ENCODE peak calls at places on chromosomes 2 and 18, in nine cellular contexts. Y is HCT116, D is esophagus squamous epithelium, K is Calu3, A is sigmoid colon, G is cardiac muscle cell, W is IMR-90, F is breast epithelium, E is B cell. N is an unnamed sample.
A peak's percentile ranks its signal among the peaks of the same experiment; 100 is the strongest.

GRCh38 chr2:18156002-18156401 is 277.5 kb downstream of the KCNS3 start:
- DNase-seq in Y (no peak), D (no peak), K (no peak), A (no peak), G (no peak), W (no peak), F (no peak), E (no peak), N (no peak)

GRCh38 chr2:48148841-48149240 is 242.5 kb upstream of the FBXO11 start:
- DNase-seq in Y (no peak), D (no peak), K (no peak), A (no peak), G (no peak), W (no peak), F (no peak), E (no peak), N (no peak)

GRCh38 chr18:2881490-2882195 is 34.8 kb downstream of the EMILIN2 start:
- DNase-seq in Y (no peak), D (no peak), K (no peak), A (peak; percentile 85), G (no peak), W (peak; percentile 88), F (peak; percentile 35), E (no peak), N (peak; percentile 75)

GRCh38 chr18:42929857-42930256 is 185.6 kb downstream of the RIT2 start:
- DNase-seq in Y (no peak), D (no peak), K (no peak), A (no peak), G (no peak), W (no peak), F (no peak), E (no peak), N (no peak)

GRCh38 chr18:36288689-36289088 is 8.8 kb upstream of the FHOD3 start:
- DNase-seq in Y (no peak), D (no peak), K (no peak), A (no peak), G (no peak), W (no peak), F (no peak), E (no peak), N (no peak)

GRCh38 chr2:43539991-43540860 is 55.6 kb downstream of the THADA start:
- DNase-seq in Y (no peak), D (no peak), K (no peak), A (peak; percentile 93), G (no peak), W (peak; percentile 92), F (peak; percentile 72), E (no peak), N (peak; percentile 95)

GRCh38 chr2:239952665-239953417 is 72.3 kb downstream of the NDUFA10 start:
- DNase-seq in Y (no peak), D (no peak), K (no peak), A (no peak), G (no peak), W (no peak), F (no peak), E (no peak), N (no peak)

GRCh38 chr2:181456660-181457120 is 496 bp upstream of the ITGA4 start:
- DNase-seq in Y (no peak), D (peak; percentile 20), K (no peak), A (peak; percentile 68), G (peak; percentile 11), W (peak; percentile 5), F (peak; percentile 23), E (peak; percentile 90), N (no peak)

GRCh38 chr18:76545433-76546281 is 50.6 kb upstream of the ZNF516 start:
- DNase-seq in Y (no peak), D (no peak), K (no peak), A (no peak), G (no peak), W (no peak), F (no peak), E (no peak), N (no peak)

DNA sequence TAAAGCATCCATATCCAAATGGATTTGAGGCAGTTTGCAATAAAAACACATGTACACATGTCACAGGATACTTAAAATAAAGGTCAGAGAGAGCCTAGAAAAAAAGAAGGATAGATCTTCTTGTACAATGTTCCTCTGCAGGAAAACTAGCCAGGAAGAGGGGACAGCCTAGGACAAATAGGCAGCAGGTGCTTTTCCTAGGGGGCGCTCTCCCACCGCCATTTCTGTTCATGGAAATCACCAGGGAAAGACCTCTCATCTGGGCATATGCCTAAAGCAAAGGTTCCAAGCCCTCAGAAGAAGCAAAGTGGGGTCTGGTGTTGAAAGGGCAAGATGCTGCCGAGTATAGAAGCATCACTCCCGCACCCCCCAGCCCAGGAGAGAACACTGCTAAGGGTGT is 799.1 kb downstream of the BCL11A start:
- DNase-seq in Y (no peak), D (no peak), K (no peak), A (no peak), G (peak; percentile 20), W (no peak), F (no peak), E (no peak), N (no peak)
- TF ChIP-seq CTCF in Y (no peak), D (no peak), K (no peak), A (no peak), G (no peak), W (no peak), F (no peak), E (no peak), N (no peak)

GRCh38 chr2:5236308-5236707 is 455.9 kb upstream of the SOX11 start:
- DNase-seq in Y (no peak), D (no peak), K (no peak), A (no peak), G (no peak), W (no peak), F (no peak), E (no peak), N (no peak)
- TF ChIP-seq CTCF in Y (no peak), D (no peak), K (no peak), A (no peak), G (no peak), W (no peak), F (no peak), E (no peak), N (no peak)

DNA sequence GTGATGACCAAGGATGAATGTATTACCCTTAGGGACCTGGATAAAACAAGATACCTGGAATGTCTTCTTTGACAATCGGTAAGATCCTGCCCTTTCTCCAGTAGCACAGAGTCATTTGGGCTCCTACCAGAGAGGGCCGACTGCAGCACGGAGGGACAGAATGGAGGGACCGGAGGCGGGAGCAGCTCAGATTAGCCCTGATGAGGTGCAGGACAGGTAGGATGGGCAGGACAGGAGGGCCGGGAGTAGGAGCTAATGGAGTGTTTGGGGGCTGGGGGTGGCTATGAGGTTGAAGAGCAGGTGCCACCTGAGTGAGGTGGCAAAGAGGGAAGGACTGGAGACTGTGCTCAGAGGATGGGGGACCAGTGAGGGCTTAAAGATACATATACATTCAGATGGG is 9.9 kb upstream of the PRELID3A start:
- DNase-seq in Y (no peak), D (no peak), K (no peak), A (peak; percentile 38), G (no peak), W (no peak), F (no peak), E (no peak), N (no peak)
- TF ChIP-seq CTCF in Y (no peak), D (no peak), K (no peak), A (no peak), G (no peak), W (no peak), F (no peak), E (no peak), N (no peak)

DNA sequence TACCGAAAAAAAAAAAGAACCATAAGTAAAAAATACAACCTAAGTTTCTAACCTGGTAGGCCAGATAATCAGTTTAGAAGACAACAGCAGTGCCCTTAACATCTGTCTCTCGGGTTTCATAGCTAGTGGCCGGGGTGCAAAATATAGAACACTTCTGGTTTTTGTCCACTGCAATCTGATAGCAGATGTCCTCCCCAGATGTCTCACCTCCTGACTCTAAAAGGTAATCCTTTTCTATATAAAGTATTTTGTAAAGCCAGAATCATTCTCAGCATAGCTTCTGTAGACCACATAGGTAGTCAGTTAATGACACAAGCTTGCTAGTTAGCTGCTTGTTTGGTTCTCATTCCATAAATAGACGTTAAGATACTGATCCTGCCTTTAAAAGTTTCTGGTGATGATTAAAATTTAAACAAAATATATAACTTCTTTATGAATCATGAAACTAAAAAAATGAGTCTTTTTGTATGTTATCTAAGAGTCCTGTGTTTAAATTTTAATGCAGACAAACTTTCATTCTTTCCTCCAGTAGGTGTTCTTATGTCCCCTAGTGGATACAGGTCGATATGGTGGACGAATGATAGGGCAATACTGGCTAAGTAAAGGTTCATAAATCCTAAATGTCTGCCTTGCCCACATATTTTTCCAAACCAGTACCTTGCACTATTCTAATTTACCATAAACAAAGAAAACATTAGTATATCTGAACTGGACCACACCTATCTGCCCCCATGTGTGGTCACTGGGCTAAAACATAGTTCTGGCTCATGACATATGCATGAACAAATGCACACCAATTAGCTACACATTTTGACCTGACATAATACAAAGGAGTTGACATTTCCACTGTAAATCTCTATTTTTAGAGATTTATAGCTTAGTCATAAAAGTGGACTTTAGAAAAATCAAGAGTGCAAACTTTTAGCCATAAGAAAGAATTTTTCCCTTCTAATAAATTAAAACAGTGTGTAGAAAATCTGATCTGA is 171.0 kb downstream of the SRBD1 start:
- DNase-seq in Y (no peak), D (no peak), K (no peak), A (no peak), G (no peak), W (peak; percentile 45), F (no peak), E (no peak), N (no peak)
- TF ChIP-seq CTCF in Y (peak; percentile 21), D (no peak), K (no peak), A (no peak), G (peak; percentile 25), W (peak; percentile 26), F (no peak), E (no peak), N (peak; percentile 23)

GRCh38 chr2:86134709-86135108 is 28.7 kb downstream of the PTCD3 start:
- DNase-seq in Y (no peak), D (no peak), K (no peak), A (no peak), G (no peak), W (no peak), F (no peak), E (no peak), N (no peak)
- TF ChIP-seq CTCF in Y (no peak), D (no peak), K (no peak), A (no peak), G (no peak), W (no peak), F (no peak), E (no peak), N (no peak)